ENCODE peak calls at places on chromosome 10, in five cellular contexts. One of them, this sample, is unnamed.

GRCh38 chr10:70130878-70131559 is 1.6 kb downstream of the AIFM2 start:
- DNase-seq in GM12878: no peak
- DNase-seq in HCT116: no peak
- DNase-seq in stomach: no peak
- DNase-seq in HL-60: no peak
- DNase-seq in this sample: peak; percentile 48

GRCh38 chr10:91708174-91708861 is 75.4 kb upstream of the PPP1R3C start:
- DNase-seq in GM12878: no peak
- DNase-seq in HCT116: no peak
- DNase-seq in HL-60: no peak
- DNase-seq in stomach: no peak
- DNase-seq in this sample: no peak

GRCh38 chr10:125006188-125006680 is 64.3 kb downstream of the ZRANB1 start:
- DNase-seq in stomach: no peak
- DNase-seq in GM12878: no peak
- DNase-seq in HCT116: no peak
- DNase-seq in HL-60: no peak
- DNase-seq in this sample: peak; percentile 40

GRCh38 chr10:96390460-96390864 is 31.7 kb upstream of the OPALIN start:
- DNase-seq in stomach: peak; percentile 92
- DNase-seq in HL-60: no peak
- DNase-seq in HCT116: no peak
- DNase-seq in GM12878: no peak
- DNase-seq in this sample: peak; percentile 91

GRCh38 chr10:80489371-80490112 is 35.4 kb downstream of the TSPAN14 start:
- DNase-seq in stomach: no peak
- DNase-seq in HCT116: no peak
- DNase-seq in GM12878: no peak
- DNase-seq in HL-60: no peak
- DNase-seq in this sample: no peak

GRCh38 chr10:76086571-76087260 is 655.3 kb downstream of the LRMDA start:
- DNase-seq in GM12878: peak; percentile 4
- DNase-seq in HCT116: no peak
- DNase-seq in stomach: no peak
- DNase-seq in HL-60: peak; percentile 21
- DNase-seq in this sample: no peak

GRCh38 chr10:31152421-31153133 is 120.9 kb upstream of the ZNF438 start:
- DNase-seq in HL-60: no peak
- DNase-seq in stomach: no peak
- DNase-seq in HCT116: no peak
- DNase-seq in GM12878: no peak
- DNase-seq in this sample: no peak

GRCh38 chr10:99548041-99548530 is 15.3 kb downstream of the NKX2-3 start:
- DNase-seq in stomach: no peak
- DNase-seq in HCT116: peak; percentile 50
- DNase-seq in HL-60: peak; percentile 35
- DNase-seq in GM12878: no peak
- DNase-seq in this sample: no peak

GRCh38 chr10:98414932-98415709 is at the start of gene PYROXD2:
- DNase-seq in HL-60: peak; percentile 10
- DNase-seq in GM12878: no peak
- DNase-seq in HCT116: peak; percentile 81
- DNase-seq in stomach: peak; percentile 89
- DNase-seq in this sample: peak; percentile 86

GRCh38 chr10:124035928-124036558 is 57.4 kb downstream of the CHST15 start:
- DNase-seq in HL-60: peak; percentile 95
- DNase-seq in stomach: peak; percentile 61
- DNase-seq in GM12878: peak; percentile 82
- DNase-seq in HCT116: no peak
- DNase-seq in this sample: peak; percentile 61

GRCh38 chr10:77874872-77875271 is 51.7 kb downstream of the DLG5 start:
- DNase-seq in HCT116: no peak
- DNase-seq in stomach: no peak
- DNase-seq in GM12878: no peak
- DNase-seq in HL-60: no peak
- DNase-seq in this sample: no peak

GRCh38 chr10:24949616-24950015 is 2.8 kb downstream of the PRTFDC1 start:
- DNase-seq in HL-60: no peak
- DNase-seq in HCT116: no peak
- DNase-seq in GM12878: no peak
- DNase-seq in stomach: no peak
- DNase-seq in this sample: no peak
- H3K27ac ChIP-seq in HL-60: no peak overlapping the region
- H3K27ac ChIP-seq in HCT116: no peak overlapping the region
- H3K27ac ChIP-seq in GM12878: no peak overlapping the region
- H3K27ac ChIP-seq in stomach: no peak overlapping the region
- H3K27ac ChIP-seq in this sample: no peak overlapping the region

DNA sequence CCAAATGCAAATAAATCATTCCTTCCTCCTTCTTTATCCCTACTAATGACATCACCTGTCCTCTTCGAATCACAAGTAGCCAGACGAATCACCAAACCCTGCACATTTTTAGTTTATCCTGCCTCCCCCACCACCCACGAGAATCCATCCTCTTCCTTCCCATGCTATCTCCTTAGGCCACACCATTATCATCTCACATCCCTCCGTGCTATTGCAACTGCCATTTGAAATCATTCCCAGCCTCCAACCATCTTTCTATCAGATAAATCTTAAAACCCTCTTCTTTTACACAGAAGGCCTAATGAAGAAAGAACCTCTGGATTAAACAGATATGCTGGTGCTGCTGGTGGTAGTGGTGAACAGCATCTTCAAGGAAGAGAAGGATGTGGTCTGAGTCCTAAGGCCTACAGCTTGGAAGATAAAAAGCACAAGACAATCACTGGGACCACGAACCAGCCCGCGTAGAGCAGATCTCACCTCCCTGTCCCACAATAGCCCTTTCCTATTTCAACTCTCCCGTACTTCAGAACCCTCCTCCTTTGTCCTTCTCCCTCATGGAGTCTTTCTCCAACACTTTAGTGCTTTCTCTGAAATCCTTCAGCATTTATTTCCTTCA is 403.2 kb downstream of the SFMBT2 start:
- DNase-seq in HCT116: no peak
- DNase-seq in stomach: no peak
- DNase-seq in GM12878: no peak
- DNase-seq in HL-60: no peak
- DNase-seq in this sample: no peak
- TF ChIP-seq POLR2AphosphoS5 in HCT116: no peak
- TF ChIP-seq POLR2AphosphoS5 in stomach: no peak
- TF ChIP-seq POLR2AphosphoS5 in GM12878: no peak
- TF ChIP-seq POLR2AphosphoS5 in HL-60: no peak
- TF ChIP-seq POLR2AphosphoS5 in this sample: no peak

GRCh38 chr10:132585732-132586722 is 48.4 kb downstream of the INPP5A start:
- DNase-seq in stomach: no peak
- DNase-seq in HCT116: no peak
- DNase-seq in HL-60: no peak
- DNase-seq in GM12878: no peak
- DNase-seq in this sample: no peak
- H3K27ac ChIP-seq in stomach: no peak overlapping the region
- H3K27ac ChIP-seq in HCT116: no peak overlapping the region
- H3K27ac ChIP-seq in HL-60: peak overlapping the region; percentile 32
- H3K27ac ChIP-seq in GM12878: no peak overlapping the region
- H3K27ac ChIP-seq in this sample: no peak overlapping the region

GRCh38 chr10:73837072-73837471 is 25.7 kb upstream of the NDST2 start:
- DNase-seq in GM12878: no peak
- DNase-seq in HL-60: no peak
- DNase-seq in stomach: no peak
- DNase-seq in HCT116: no peak
- DNase-seq in this sample: no peak
- TF ChIP-seq POLR2AphosphoS5 in GM12878: no peak
- TF ChIP-seq POLR2AphosphoS5 in HL-60: no peak
- TF ChIP-seq POLR2AphosphoS5 in stomach: no peak
- TF ChIP-seq POLR2AphosphoS5 in HCT116: no peak
- TF ChIP-seq POLR2AphosphoS5 in this sample: no peak

DNA sequence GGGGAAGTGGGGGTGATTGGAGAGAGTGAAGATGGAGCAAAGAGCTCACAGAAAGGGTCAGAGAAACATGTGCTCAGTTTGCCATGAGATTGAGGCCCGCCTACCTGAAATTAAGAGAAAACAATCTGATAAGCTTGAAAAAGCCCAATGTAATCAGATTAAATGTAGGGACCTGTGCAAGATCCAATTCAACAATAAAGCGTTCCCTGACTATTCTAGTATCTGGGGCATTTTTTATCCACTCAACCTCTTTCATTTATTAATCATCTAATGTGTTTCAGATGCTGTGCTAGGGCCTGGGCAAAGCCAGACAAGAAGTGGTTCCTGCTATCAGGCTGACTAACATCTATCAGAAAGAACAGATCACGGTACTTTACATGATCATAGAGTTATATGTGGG is 238.4 kb upstream of the MYO3A start:
- DNase-seq in GM12878: no peak
- DNase-seq in stomach: no peak
- DNase-seq in HCT116: no peak
- DNase-seq in HL-60: no peak
- DNase-seq in this sample: no peak
- H3K27ac ChIP-seq in GM12878: no peak overlapping the region
- H3K27ac ChIP-seq in stomach: no peak overlapping the region
- H3K27ac ChIP-seq in HCT116: no peak overlapping the region
- H3K27ac ChIP-seq in HL-60: no peak overlapping the region
- H3K27ac ChIP-seq in this sample: no peak overlapping the region

GRCh38 chr10:90418869-90419652 is 438.8 kb downstream of the HTR7 start:
- DNase-seq in HL-60: no peak
- DNase-seq in HCT116: peak; percentile 8
- DNase-seq in stomach: no peak
- DNase-seq in GM12878: no peak
- DNase-seq in this sample: no peak
- TF ChIP-seq POLR2AphosphoS5 in HL-60: no peak
- TF ChIP-seq POLR2AphosphoS5 in HCT116: no peak
- TF ChIP-seq POLR2AphosphoS5 in stomach: no peak
- TF ChIP-seq POLR2AphosphoS5 in GM12878: no peak
- TF ChIP-seq POLR2AphosphoS5 in this sample: no peak

GRCh38 chr10:17351506-17351905 is 102.9 kb downstream of the ST8SIA6 start:
- DNase-seq in stomach: no peak
- DNase-seq in GM12878: no peak
- DNase-seq in HCT116: no peak
- DNase-seq in HL-60: no peak
- DNase-seq in this sample: no peak
- H3K27ac ChIP-seq in stomach: no peak overlapping the region
- H3K27ac ChIP-seq in GM12878: no peak overlapping the region
- H3K27ac ChIP-seq in HCT116: no peak overlapping the region
- H3K27ac ChIP-seq in HL-60: no peak overlapping the region
- H3K27ac ChIP-seq in this sample: no peak overlapping the region

GRCh38 chr10:102399217-102400021 is 3.9 kb downstream of the NFKB2 start:
- DNase-seq in HL-60: peak; percentile 87
- DNase-seq in GM12878: peak; percentile 56
- DNase-seq in HCT116: peak; percentile 80
- DNase-seq in stomach: peak; percentile 93
- DNase-seq in this sample: peak; percentile 82
- TF ChIP-seq POLR2AphosphoS5 in HL-60: no peak
- TF ChIP-seq POLR2AphosphoS5 in GM12878: peak; percentile 73
- TF ChIP-seq POLR2AphosphoS5 in HCT116: peak; percentile 91
- TF ChIP-seq POLR2AphosphoS5 in stomach: peak; percentile 88
- TF ChIP-seq POLR2AphosphoS5 in this sample: peak; percentile 65

DNA sequence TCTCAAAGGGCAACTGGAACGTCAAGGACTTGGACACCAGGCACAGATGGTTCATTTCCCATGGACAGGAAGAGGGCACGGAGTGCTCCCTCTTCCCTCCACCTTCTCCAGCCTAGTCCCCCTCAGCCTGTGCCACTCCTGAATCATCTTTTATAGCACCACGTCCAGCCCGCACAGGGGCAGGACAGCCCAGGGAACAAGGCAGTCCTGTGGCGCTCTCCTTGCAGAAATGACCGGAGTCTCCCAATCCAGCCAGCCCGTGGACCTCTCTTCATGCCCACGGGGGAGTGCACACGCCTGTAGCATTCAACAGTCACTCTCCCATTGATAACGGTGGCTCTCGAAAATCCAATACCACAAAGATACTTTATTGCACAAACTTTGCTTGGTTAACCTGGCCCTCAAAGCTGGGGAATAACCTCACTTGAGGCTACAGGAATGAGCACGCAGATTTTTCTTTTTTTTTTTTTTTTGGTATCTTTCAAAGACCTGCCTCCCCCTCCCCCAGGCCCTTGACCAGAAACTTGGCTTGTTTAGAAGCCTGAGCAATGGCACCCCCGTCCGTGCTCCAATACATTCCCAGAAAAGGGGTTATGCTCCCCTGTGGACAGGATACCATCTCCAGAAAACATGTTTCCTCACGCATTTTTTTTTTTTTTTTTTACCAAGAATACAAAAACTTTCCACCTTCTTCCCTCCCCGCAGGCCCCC is 728 bp downstream of the PRKCQ start:
- DNase-seq in HL-60: no peak
- DNase-seq in stomach: no peak
- DNase-seq in GM12878: no peak
- DNase-seq in HCT116: no peak
- DNase-seq in this sample: no peak
- H3K27ac ChIP-seq in HL-60: no peak overlapping the region
- H3K27ac ChIP-seq in stomach: peak overlapping the region; percentile 23
- H3K27ac ChIP-seq in GM12878: no peak overlapping the region
- H3K27ac ChIP-seq in HCT116: no peak overlapping the region
- H3K27ac ChIP-seq in this sample: no peak overlapping the region

This sample was measured in breast epithelium.